ENCODE peak calls at places on chromosome 22, in four cellular contexts. One of them, this sample, is unnamed.

GRCh38 chr22:36384766-36385400 is 2.9 kb downstream of the MYH9 start:
- DNase-seq in GM12878: no peak
- DNase-seq in HepG2: no peak
- DNase-seq in K562: no peak
- DNase-seq in this sample: no peak

GRCh38 chr22:38088723-38089473 is 4.9 kb upstream of the SLC16A8 start:
- DNase-seq in GM12878: no peak
- DNase-seq in HepG2: no peak
- DNase-seq in K562: no peak
- DNase-seq in this sample: no peak

GRCh38 chr22:39527481-39527961 is 5.0 kb downstream of the RPS19BP1 start:
- DNase-seq in GM12878: no peak
- DNase-seq in HepG2: peak
- DNase-seq in K562: peak
- DNase-seq in this sample: no peak

GRCh38 chr22:36881504-36882245 is 20.9 kb downstream of the NCF4 start:
- DNase-seq in GM12878: no peak
- DNase-seq in HepG2: no peak
- DNase-seq in K562: no peak
- DNase-seq in this sample: no peak

GRCh38 chr22:17945851-17946690 is 78.3 kb downstream of the MICAL3 start:
- DNase-seq in GM12878: no peak
- DNase-seq in HepG2: no peak
- DNase-seq in K562: no peak
- DNase-seq in this sample: no peak

GRCh38 chr22:45426387-45426786 is 12.9 kb downstream of the RIBC2 start:
- DNase-seq in GM12878: no peak
- DNase-seq in HepG2: no peak
- DNase-seq in K562: no peak
- DNase-seq in this sample: no peak

GRCh38 chr22:48585916-48586798 is 1241.5 kb downstream of the BRD1 start:
- DNase-seq in GM12878: no peak
- DNase-seq in HepG2: no peak
- DNase-seq in K562: no peak
- DNase-seq in this sample: no peak

GRCh38 chr22:45781941-45782340 is 110.3 kb downstream of the ATXN10 start:
- DNase-seq in GM12878: no peak
- DNase-seq in HepG2: no peak
- DNase-seq in K562: no peak
- DNase-seq in this sample: no peak

GRCh38 chr22:32706149-32706548 is 95.4 kb upstream of the TIMP3 start:
- DNase-seq in GM12878: no peak
- DNase-seq in HepG2: no peak
- DNase-seq in K562: no peak
- DNase-seq in this sample: no peak

GRCh38 chr22:38490915-38491314 is 15.2 kb downstream of the DDX17 start:
- DNase-seq in GM12878: no peak
- DNase-seq in HepG2: peak
- DNase-seq in K562: no peak
- DNase-seq in this sample: no peak

GRCh38 chr22:35524966-35525686 is 15.5 kb upstream of the RASD2 start:
- DNase-seq in GM12878: no peak
- DNase-seq in HepG2: no peak
- DNase-seq in K562: no peak
- DNase-seq in this sample: no peak

GRCh38 chr22:39237276-39238123 is 7.3 kb downstream of the PDGFB start:
- DNase-seq in GM12878: no peak
- DNase-seq in HepG2: no peak
- DNase-seq in K562: no peak
- DNase-seq in this sample: no peak

GRCh38 chr22:32996702-32997101 is 61.5 kb downstream of the SYN3 start:
- DNase-seq in GM12878: no peak
- DNase-seq in HepG2: no peak
- DNase-seq in K562: no peak
- DNase-seq in this sample: no peak

GRCh38 chr22:29345932-29346331 is 30.4 kb upstream of the RASL10A start:
- DNase-seq in GM12878: no peak
- DNase-seq in HepG2: no peak
- DNase-seq in K562: no peak
- DNase-seq in this sample: no peak

GRCh38 chr22:38531251-38531956 is 25.3 kb upstream of the DDX17 start:
- DNase-seq in GM12878: no peak
- DNase-seq in HepG2: no peak
- DNase-seq in K562: no peak
- DNase-seq in this sample: no peak

GRCh38 chr22:28815729-28816128 is 15.4 kb upstream of the XBP1 start:
- DNase-seq in GM12878: no peak
- DNase-seq in HepG2: no peak
- DNase-seq in K562: no peak
- DNase-seq in this sample: no peak

GRCh38 chr22:44931077-44931540 is 78.7 kb downstream of the PHF21B start:
- DNase-seq in GM12878: no peak
- DNase-seq in HepG2: no peak
- DNase-seq in K562: no peak
- DNase-seq in this sample: no peak

GRCh38 chr22:38973289-38974169 is 8.6 kb upstream of the APOBEC3B start:
- DNase-seq in GM12878: no peak
- DNase-seq in HepG2: peak
- DNase-seq in K562: peak
- DNase-seq in this sample: peak

GRCh38 chr22:23067691-23068090 is 2.6 kb upstream of the GNAZ start:
- DNase-seq in GM12878: no peak
- DNase-seq in HepG2: no peak
- DNase-seq in K562: no peak
- DNase-seq in this sample: no peak

GRCh38 chr22:17999851-18000250 is 24.5 kb downstream of the MICAL3 start:
- DNase-seq in GM12878: no peak
- DNase-seq in HepG2: no peak
- DNase-seq in K562: no peak
- DNase-seq in this sample: no peak

GRCh38 chr22:33957086-33957485 is 36.8 kb upstream of the LARGE1 start:
- DNase-seq in GM12878: no peak
- DNase-seq in HepG2: no peak
- DNase-seq in K562: no peak
- DNase-seq in this sample: no peak

GRCh38 chr22:36055376-36056310 is 27.0 kb upstream of the RBFOX2 start:
- DNase-seq in GM12878: no peak
- DNase-seq in HepG2: no peak
- DNase-seq in K562: no peak
- DNase-seq in this sample: no peak

GRCh38 chr22:48761546-48761945 is 1066.1 kb downstream of the BRD1 start:
- DNase-seq in GM12878: no peak
- DNase-seq in HepG2: no peak
- DNase-seq in K562: no peak
- DNase-seq in this sample: no peak

GRCh38 chr22:42934338-42934737 is 77.3 kb upstream of the ARFGAP3 start:
- DNase-seq in GM12878: no peak
- DNase-seq in HepG2: no peak
- DNase-seq in K562: no peak
- DNase-seq in this sample: no peak

GRCh38 chr22:38202437-38203089 is 769 bp downstream of the MAFF start:
- DNase-seq in GM12878: no peak
- DNase-seq in HepG2: peak
- DNase-seq in K562: peak
- DNase-seq in this sample: peak

GRCh38 chr22:35601743-35602633 is 15.1 kb downstream of the MB start:
- DNase-seq in GM12878: no peak
- DNase-seq in HepG2: no peak
- DNase-seq in K562: no peak
- DNase-seq in this sample: no peak

GRCh38 chr22:17672417-17672991 is 33.9 kb downstream of the BCL2L13 start:
- DNase-seq in GM12878: no peak
- DNase-seq in HepG2: no peak
- DNase-seq in K562: peak
- DNase-seq in this sample: no peak

GRCh38 chr22:19287076-19287724 is 4.3 kb downstream of the CLTCL1 start:
- DNase-seq in GM12878: no peak
- DNase-seq in HepG2: no peak
- DNase-seq in K562: no peak
- DNase-seq in this sample: no peak

GRCh38 chr22:38751422-38752346 is 4.1 kb downstream of the SUN2 start:
- DNase-seq in GM12878: peak
- DNase-seq in HepG2: no peak
- DNase-seq in K562: no peak
- DNase-seq in this sample: no peak

GRCh38 chr22:20464096-20464614 is 26.5 kb upstream of the SCARF2 start:
- DNase-seq in GM12878: no peak
- DNase-seq in HepG2: no peak
- DNase-seq in K562: no peak
- DNase-seq in this sample: no peak

GRCh38 chr22:20647586-20648305 is 126.2 kb upstream of the SERPIND1 start:
- DNase-seq in GM12878: no peak
- DNase-seq in HepG2: no peak
- DNase-seq in K562: no peak
- DNase-seq in this sample: no peak

GRCh38 chr22:33544707-33545106 is 375.6 kb downstream of the LARGE1 start:
- DNase-seq in GM12878: no peak
- DNase-seq in HepG2: no peak
- DNase-seq in K562: no peak
- DNase-seq in this sample: no peak

DNA sequence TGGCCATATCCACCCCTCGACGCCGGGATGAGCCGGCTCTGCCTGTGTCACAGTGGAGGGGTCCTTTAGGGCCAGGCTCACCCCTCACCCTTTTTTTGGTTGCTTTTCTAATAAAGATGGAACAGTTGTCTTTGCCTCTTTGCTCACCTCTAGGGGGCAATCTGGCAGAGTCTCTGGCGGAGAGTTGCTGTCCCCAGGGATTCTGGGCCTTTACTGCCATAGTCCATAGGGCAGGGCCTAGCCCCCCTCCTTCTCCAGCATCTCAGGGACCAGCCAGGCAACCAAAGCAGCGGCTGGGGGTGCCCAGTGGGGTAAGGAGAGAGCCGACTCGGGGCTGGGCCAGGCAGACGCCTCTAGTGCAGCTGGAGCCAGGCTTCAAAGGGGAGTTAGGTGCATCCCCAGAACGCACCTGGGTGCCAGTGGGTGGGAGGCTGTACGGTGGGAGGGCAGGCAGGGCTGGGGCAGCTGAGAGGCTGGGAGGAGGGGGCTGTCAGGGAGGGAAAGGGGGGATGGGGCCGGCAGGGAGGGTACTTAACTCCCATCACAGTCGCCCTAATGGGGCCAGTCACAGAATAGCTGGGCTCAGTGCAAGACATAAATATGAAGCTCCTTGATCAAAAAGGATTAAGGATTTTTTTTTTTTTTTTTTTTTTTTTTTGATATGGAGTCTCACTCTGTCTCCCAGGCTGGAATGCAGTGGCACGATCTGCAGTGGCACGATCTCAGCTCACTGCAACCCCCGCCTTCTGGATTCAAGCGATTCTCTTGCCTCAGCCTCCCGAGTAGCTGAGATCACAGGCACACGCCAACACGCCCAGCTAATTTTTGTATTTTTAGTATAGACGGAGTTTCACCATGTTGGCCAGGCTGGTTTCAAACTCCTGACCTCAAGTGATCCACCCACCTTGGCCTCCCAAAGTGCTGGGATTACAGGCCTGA is 2.5 kb upstream of the SUSD2 start:
- DNase-seq in GM12878: no peak
- DNase-seq in HepG2: no peak
- DNase-seq in K562: no peak
- DNase-seq in this sample: peak
- TF ChIP-seq TARDBP in GM12878: no peak
- TF ChIP-seq TARDBP in HepG2: no peak
- TF ChIP-seq TARDBP in K562: no peak
- TF ChIP-seq TARDBP in this sample: no peak

DNA sequence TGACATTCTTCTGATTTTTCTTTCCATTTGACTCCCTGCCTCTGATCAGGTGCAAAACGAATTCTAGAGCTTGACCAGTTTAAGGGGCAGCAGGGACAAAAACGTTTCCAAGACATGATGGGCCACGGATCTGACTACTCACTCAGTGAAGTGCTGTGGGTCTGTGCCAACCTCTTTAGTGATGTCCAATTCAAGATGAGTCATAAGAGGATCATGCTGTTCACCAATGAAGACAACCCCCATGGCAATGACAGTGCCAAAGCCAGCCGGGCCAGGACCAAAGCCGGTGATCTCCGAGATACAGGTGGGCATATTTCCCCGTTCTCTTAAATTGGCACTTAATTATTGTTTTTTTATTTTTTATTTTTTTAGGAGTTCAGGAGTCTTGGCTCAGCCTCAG is 15.4 kb downstream of the XRCC6 start:
- DNase-seq in GM12878: no peak
- DNase-seq in HepG2: no peak
- DNase-seq in K562: no peak
- DNase-seq in this sample: no peak
- TF ChIP-seq TARDBP in GM12878: no peak
- TF ChIP-seq TARDBP in HepG2: no peak
- TF ChIP-seq TARDBP in K562: no peak
- TF ChIP-seq TARDBP in this sample: no peak

GRCh38 chr22:47164514-47165337 is 402.3 kb downstream of the TBC1D22A start:
- DNase-seq in GM12878: no peak
- DNase-seq in HepG2: peak
- DNase-seq in K562: no peak
- DNase-seq in this sample: no peak

GRCh38 chr22:47165998-47166397 is 403.5 kb downstream of the TBC1D22A start:
- DNase-seq in GM12878: no peak
- DNase-seq in HepG2: no peak
- DNase-seq in K562: no peak
- DNase-seq in this sample: no peak

GRCh38 chr22:47167056-47167455 is 404.6 kb downstream of the TBC1D22A start:
- DNase-seq in GM12878: no peak
- DNase-seq in HepG2: no peak
- DNase-seq in K562: no peak
- DNase-seq in this sample: no peak

GRCh38 chr22:47165338-47165931 is 403.0 kb downstream of the TBC1D22A start:
- DNase-seq in GM12878: no peak
- DNase-seq in HepG2: no peak
- DNase-seq in K562: no peak
- DNase-seq in this sample: no peak

GRCh38 chr22:47166446-47167016 is 404.1 kb downstream of the TBC1D22A start:
- DNase-seq in GM12878: no peak
- DNase-seq in HepG2: no peak
- DNase-seq in K562: no peak
- DNase-seq in this sample: no peak
- TF ChIP-seq TARDBP in GM12878: no peak
- TF ChIP-seq TARDBP in HepG2: no peak
- TF ChIP-seq TARDBP in K562: no peak
- TF ChIP-seq TARDBP in this sample: no peak

GRCh38 chr22:27267145-27267544 is 534.4 kb downstream of the MN1 start:
- DNase-seq in GM12878: no peak
- DNase-seq in HepG2: no peak
- DNase-seq in K562: no peak
- DNase-seq in this sample: no peak
- TF ChIP-seq TARDBP in GM12878: no peak
- TF ChIP-seq TARDBP in HepG2: no peak
- TF ChIP-seq TARDBP in K562: no peak
- TF ChIP-seq TARDBP in this sample: no peak

GRCh38 chr22:31081963-31082605 is 966 bp downstream of the SMTN start:
- DNase-seq in GM12878: no peak
- DNase-seq in HepG2: no peak
- DNase-seq in K562: no peak
- DNase-seq in this sample: no peak
- TF ChIP-seq TARDBP in GM12878: no peak
- TF ChIP-seq TARDBP in HepG2: no peak
- TF ChIP-seq TARDBP in K562: no peak
- TF ChIP-seq TARDBP in this sample: no peak